ENCODE peak calls at places on chromosomes 16 and 17, in ten cellular contexts. One of them, this sample, is unnamed.
A peak's percentile ranks its signal among the peaks of the same experiment; 100 is the strongest.

GRCh38 chr17:79984045-79984840 is 51.4 kb downstream of the TBC1D16 start:
- DNase-seq in endothelial cell of umbilical vein: no peak
- DNase-seq in gastrocnemius medialis: no peak
- DNase-seq in prostate gland: no peak
- DNase-seq in spleen: peak; percentile 4
- DNase-seq in GM12891: no peak
- DNase-seq in Peyer's patch: no peak
- DNase-seq in A549: no peak
- DNase-seq in body of pancreas: peak; percentile 2
- DNase-seq in H54: no peak
- DNase-seq in this sample: no peak

GRCh38 chr17:67800495-67800928 is 24.8 kb upstream of the BPTF start:
- DNase-seq in prostate gland: peak; percentile 57
- DNase-seq in Peyer's patch: peak; percentile 79
- DNase-seq in gastrocnemius medialis: peak; percentile 70
- DNase-seq in H54: peak; percentile 72
- DNase-seq in GM12891: peak; percentile 46
- DNase-seq in endothelial cell of umbilical vein: peak; percentile 85
- DNase-seq in A549: peak; percentile 86
- DNase-seq in body of pancreas: peak; percentile 78
- DNase-seq in spleen: peak; percentile 86
- DNase-seq in this sample: peak; percentile 90

GRCh38 chr17:8518858-8519257 is 83.2 kb downstream of the NDEL1 start:
- DNase-seq in endothelial cell of umbilical vein: no peak
- DNase-seq in prostate gland: no peak
- DNase-seq in gastrocnemius medialis: no peak
- DNase-seq in body of pancreas: no peak
- DNase-seq in spleen: no peak
- DNase-seq in Peyer's patch: no peak
- DNase-seq in H54: no peak
- DNase-seq in GM12891: no peak
- DNase-seq in A549: no peak
- DNase-seq in this sample: no peak

GRCh38 chr17:75662511-75662910 is 4.4 kb downstream of the RECQL5 start:
- DNase-seq in prostate gland: no peak
- DNase-seq in A549: no peak
- DNase-seq in gastrocnemius medialis: no peak
- DNase-seq in GM12891: no peak
- DNase-seq in Peyer's patch: no peak
- DNase-seq in body of pancreas: no peak
- DNase-seq in spleen: peak; percentile 66
- DNase-seq in endothelial cell of umbilical vein: no peak
- DNase-seq in H54: no peak
- DNase-seq in this sample: no peak

GRCh38 chr17:78131172-78132085 is 858 bp downstream of the TMC8 start:
- DNase-seq in Peyer's patch: peak; percentile 44
- DNase-seq in body of pancreas: no peak
- DNase-seq in endothelial cell of umbilical vein: no peak
- DNase-seq in GM12891: no peak
- DNase-seq in prostate gland: no peak
- DNase-seq in gastrocnemius medialis: no peak
- DNase-seq in A549: no peak
- DNase-seq in H54: no peak
- DNase-seq in spleen: peak; percentile 91
- DNase-seq in this sample: peak; percentile 74

GRCh38 chr17:6711681-6712057 is 1.5 kb downstream of the SLC13A5 start:
- DNase-seq in body of pancreas: no peak
- DNase-seq in gastrocnemius medialis: no peak
- DNase-seq in Peyer's patch: no peak
- DNase-seq in endothelial cell of umbilical vein: no peak
- DNase-seq in A549: no peak
- DNase-seq in prostate gland: no peak
- DNase-seq in GM12891: no peak
- DNase-seq in H54: no peak
- DNase-seq in spleen: no peak
- DNase-seq in this sample: no peak

GRCh38 chr17:876272-876671 is 94.1 kb downstream of the MRM3 start:
- DNase-seq in H54: no peak
- DNase-seq in spleen: no peak
- DNase-seq in Peyer's patch: no peak
- DNase-seq in prostate gland: no peak
- DNase-seq in A549: no peak
- DNase-seq in gastrocnemius medialis: no peak
- DNase-seq in endothelial cell of umbilical vein: no peak
- DNase-seq in GM12891: no peak
- DNase-seq in body of pancreas: no peak
- DNase-seq in this sample: no peak

GRCh38 chr16:12159672-12160071 is 183.1 kb downstream of the SNX29 start:
- DNase-seq in spleen: no peak
- DNase-seq in prostate gland: no peak
- DNase-seq in body of pancreas: no peak
- DNase-seq in Peyer's patch: no peak
- DNase-seq in endothelial cell of umbilical vein: no peak
- DNase-seq in GM12891: no peak
- DNase-seq in gastrocnemius medialis: no peak
- DNase-seq in H54: no peak
- DNase-seq in A549: no peak
- DNase-seq in this sample: no peak

GRCh38 chr17:13917635-13918034 is 151.7 kb upstream of the COX10 start:
- DNase-seq in gastrocnemius medialis: no peak
- DNase-seq in GM12891: no peak
- DNase-seq in endothelial cell of umbilical vein: no peak
- DNase-seq in H54: no peak
- DNase-seq in Peyer's patch: no peak
- DNase-seq in A549: no peak
- DNase-seq in body of pancreas: no peak
- DNase-seq in spleen: no peak
- DNase-seq in prostate gland: no peak
- DNase-seq in this sample: no peak

GRCh38 chr16:27486344-27486743 is 63.4 kb downstream of the GTF3C1 start:
- DNase-seq in gastrocnemius medialis: no peak
- DNase-seq in endothelial cell of umbilical vein: no peak
- DNase-seq in spleen: peak; percentile 41
- DNase-seq in body of pancreas: no peak
- DNase-seq in prostate gland: no peak
- DNase-seq in GM12891: no peak
- DNase-seq in Peyer's patch: no peak
- DNase-seq in H54: no peak
- DNase-seq in A549: no peak
- DNase-seq in this sample: no peak

GRCh38 chr17:50926523-50926922 is 60.4 kb upstream of the TOB1 start:
- DNase-seq in body of pancreas: no peak
- DNase-seq in GM12891: no peak
- DNase-seq in H54: no peak
- DNase-seq in endothelial cell of umbilical vein: no peak
- DNase-seq in gastrocnemius medialis: no peak
- DNase-seq in spleen: no peak
- DNase-seq in prostate gland: no peak
- DNase-seq in Peyer's patch: no peak
- DNase-seq in A549: no peak
- DNase-seq in this sample: no peak

GRCh38 chr16:17544785-17545184 is 74.0 kb upstream of the XYLT1 start:
- DNase-seq in H54: peak; percentile 4
- DNase-seq in body of pancreas: no peak
- DNase-seq in endothelial cell of umbilical vein: no peak
- DNase-seq in Peyer's patch: peak; percentile 32
- DNase-seq in prostate gland: no peak
- DNase-seq in GM12891: no peak
- DNase-seq in spleen: no peak
- DNase-seq in gastrocnemius medialis: no peak
- DNase-seq in A549: peak; percentile 7
- DNase-seq in this sample: peak; percentile 30

GRCh38 chr17:37714897-37715296 is 30.0 kb downstream of the HNF1B start:
- DNase-seq in gastrocnemius medialis: no peak
- DNase-seq in A549: peak; percentile 85
- DNase-seq in endothelial cell of umbilical vein: no peak
- DNase-seq in Peyer's patch: no peak
- DNase-seq in GM12891: no peak
- DNase-seq in prostate gland: no peak
- DNase-seq in spleen: no peak
- DNase-seq in H54: no peak
- DNase-seq in body of pancreas: no peak
- DNase-seq in this sample: no peak

GRCh38 chr17:37710344-37710886 is 34.4 kb downstream of the HNF1B start:
- DNase-seq in H54: no peak
- DNase-seq in gastrocnemius medialis: no peak
- DNase-seq in GM12891: no peak
- DNase-seq in A549: peak; percentile 87
- DNase-seq in endothelial cell of umbilical vein: peak; percentile 86
- DNase-seq in body of pancreas: peak; percentile 100
- DNase-seq in spleen: no peak
- DNase-seq in prostate gland: peak; percentile 85
- DNase-seq in Peyer's patch: no peak
- DNase-seq in this sample: peak; percentile 46

GRCh38 chr17:37713624-37714023 is 31.2 kb downstream of the HNF1B start:
- DNase-seq in A549: no peak
- DNase-seq in Peyer's patch: no peak
- DNase-seq in gastrocnemius medialis: no peak
- DNase-seq in prostate gland: no peak
- DNase-seq in spleen: no peak
- DNase-seq in GM12891: no peak
- DNase-seq in endothelial cell of umbilical vein: no peak
- DNase-seq in body of pancreas: peak; percentile 86
- DNase-seq in H54: no peak
- DNase-seq in this sample: no peak

GRCh38 chr17:37711113-37711512 is 33.7 kb downstream of the HNF1B start:
- DNase-seq in body of pancreas: peak; percentile 40
- DNase-seq in prostate gland: no peak
- DNase-seq in spleen: no peak
- DNase-seq in H54: no peak
- DNase-seq in gastrocnemius medialis: no peak
- DNase-seq in GM12891: no peak
- DNase-seq in Peyer's patch: no peak
- DNase-seq in endothelial cell of umbilical vein: no peak
- DNase-seq in A549: no peak
- DNase-seq in this sample: no peak

DNA sequence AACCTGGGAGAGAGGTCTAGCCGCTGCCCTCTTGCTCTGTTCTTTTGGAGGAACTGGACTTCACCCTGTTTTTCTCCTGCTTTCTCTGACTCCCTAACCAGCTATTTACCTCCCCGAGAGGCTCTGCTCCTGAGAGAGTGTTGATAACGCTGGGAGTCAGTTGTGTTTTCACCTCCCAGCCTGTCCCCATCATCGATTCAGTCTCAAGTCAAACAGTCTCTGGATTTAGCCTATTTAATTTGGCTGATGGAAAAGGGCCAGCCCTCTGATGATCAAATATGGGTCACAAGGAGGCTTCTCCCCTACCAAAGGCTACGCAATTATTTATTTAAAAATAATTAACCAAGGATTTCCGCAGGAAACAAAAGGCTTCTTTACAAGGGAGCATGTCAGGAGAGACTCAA is 31.8 kb downstream of the HNF1B start:
- DNase-seq in H54: no peak
- DNase-seq in A549: peak; percentile 73
- DNase-seq in Peyer's patch: no peak
- DNase-seq in body of pancreas: peak; percentile 74
- DNase-seq in gastrocnemius medialis: no peak
- DNase-seq in endothelial cell of umbilical vein: no peak
- DNase-seq in GM12891: no peak
- DNase-seq in spleen: no peak
- DNase-seq in prostate gland: no peak
- DNase-seq in this sample: no peak
- TF ChIP-seq POLR2A in H54: no peak
- TF ChIP-seq POLR2A in A549: no peak
- TF ChIP-seq POLR2A in Peyer's patch: no peak
- TF ChIP-seq POLR2A in body of pancreas: no peak
- TF ChIP-seq POLR2A in gastrocnemius medialis: no peak
- TF ChIP-seq POLR2A in endothelial cell of umbilical vein: no peak
- TF ChIP-seq POLR2A in GM12891: no peak
- TF ChIP-seq POLR2A in spleen: no peak
- TF ChIP-seq POLR2A in prostate gland: no peak
- TF ChIP-seq POLR2A in this sample: no peak

DNA sequence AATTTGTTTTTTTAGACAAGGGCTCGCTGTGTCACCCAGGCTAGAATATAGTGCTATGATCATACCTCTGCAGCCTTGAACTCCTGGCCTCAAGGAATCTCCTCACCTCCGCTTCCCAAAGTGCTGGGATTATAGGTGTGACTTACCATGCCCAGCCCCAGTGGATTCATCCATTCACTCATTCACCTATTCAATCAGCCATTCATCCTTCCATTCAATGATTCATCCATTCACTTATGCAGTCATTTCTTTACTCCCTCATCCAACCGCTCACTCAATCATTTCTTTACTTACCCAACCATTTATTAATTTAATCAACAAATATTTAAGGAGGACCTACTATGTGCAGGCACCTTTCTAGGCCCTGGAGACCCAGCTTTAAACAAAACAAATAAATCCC is 25.7 kb downstream of the DEXI start:
- DNase-seq in H54: no peak
- DNase-seq in gastrocnemius medialis: no peak
- DNase-seq in spleen: no peak
- DNase-seq in Peyer's patch: no peak
- DNase-seq in endothelial cell of umbilical vein: no peak
- DNase-seq in GM12891: no peak
- DNase-seq in A549: no peak
- DNase-seq in prostate gland: no peak
- DNase-seq in body of pancreas: no peak
- DNase-seq in this sample: no peak
- TF ChIP-seq POLR2A in H54: no peak
- TF ChIP-seq POLR2A in gastrocnemius medialis: no peak
- TF ChIP-seq POLR2A in spleen: no peak
- TF ChIP-seq POLR2A in Peyer's patch: no peak
- TF ChIP-seq POLR2A in endothelial cell of umbilical vein: no peak
- TF ChIP-seq POLR2A in GM12891: no peak
- TF ChIP-seq POLR2A in A549: no peak
- TF ChIP-seq POLR2A in prostate gland: no peak
- TF ChIP-seq POLR2A in body of pancreas: no peak
- TF ChIP-seq POLR2A in this sample: no peak

DNA sequence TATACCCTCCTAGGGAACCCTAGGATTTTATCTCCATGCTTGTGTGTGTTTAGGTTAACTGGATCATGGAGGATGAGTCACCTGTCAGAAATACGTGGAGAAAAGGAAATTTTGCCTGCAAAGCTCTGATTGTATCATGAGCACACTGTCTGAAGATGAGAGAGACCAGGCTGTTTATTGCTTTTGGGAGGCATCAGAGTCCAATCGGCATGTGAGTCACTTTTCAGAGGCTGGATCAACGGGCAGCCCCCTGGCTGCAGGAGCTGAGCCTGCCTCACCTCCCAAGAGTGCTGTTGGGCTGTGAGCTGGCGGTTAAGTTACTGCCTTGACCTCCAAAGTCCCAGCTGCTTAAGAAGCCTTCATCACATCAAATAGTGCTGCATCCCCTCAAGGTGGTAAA is 41.5 kb upstream of the MED9 start:
- DNase-seq in H54: no peak
- DNase-seq in body of pancreas: no peak
- DNase-seq in spleen: no peak
- DNase-seq in prostate gland: no peak
- DNase-seq in A549: peak; percentile 78
- DNase-seq in endothelial cell of umbilical vein: peak; percentile 45
- DNase-seq in Peyer's patch: no peak
- DNase-seq in GM12891: no peak
- DNase-seq in gastrocnemius medialis: no peak
- DNase-seq in this sample: no peak
- TF ChIP-seq POLR2A in H54: no peak
- TF ChIP-seq POLR2A in body of pancreas: no peak
- TF ChIP-seq POLR2A in spleen: no peak
- TF ChIP-seq POLR2A in prostate gland: no peak
- TF ChIP-seq POLR2A in A549: no peak
- TF ChIP-seq POLR2A in endothelial cell of umbilical vein: no peak
- TF ChIP-seq POLR2A in Peyer's patch: no peak
- TF ChIP-seq POLR2A in GM12891: no peak
- TF ChIP-seq POLR2A in gastrocnemius medialis: no peak
- TF ChIP-seq POLR2A in this sample: no peak

GRCh38 chr17:76736349-76737081 is 616 bp downstream of the SRSF2 start:
- DNase-seq in prostate gland: peak; percentile 66
- DNase-seq in spleen: peak; percentile 95
- DNase-seq in A549: peak; percentile 62
- DNase-seq in H54: no peak
- DNase-seq in endothelial cell of umbilical vein: peak; percentile 71
- DNase-seq in GM12891: no peak
- DNase-seq in body of pancreas: peak; percentile 81
- DNase-seq in Peyer's patch: peak; percentile 50
- DNase-seq in gastrocnemius medialis: peak; percentile 77
- DNase-seq in this sample: peak; percentile 93
- TF ChIP-seq POLR2A in prostate gland: peak; percentile 67
- TF ChIP-seq POLR2A in spleen: no peak
- TF ChIP-seq POLR2A in A549: no peak
- TF ChIP-seq POLR2A in H54: no peak
- TF ChIP-seq POLR2A in endothelial cell of umbilical vein: no peak
- TF ChIP-seq POLR2A in GM12891: peak; percentile 42
- TF ChIP-seq POLR2A in body of pancreas: peak; percentile 9
- TF ChIP-seq POLR2A in Peyer's patch: peak; percentile 50
- TF ChIP-seq POLR2A in gastrocnemius medialis: peak; percentile 0
- TF ChIP-seq POLR2A in this sample: no peak